ENCODE peak calls at places on chromosomes 12 and 14, in six cellular contexts. L is psoas muscle, V is uterus, U is SK-N-SH, W is HL-60, K is left ventricle myocardium inferior. N is an unnamed sample.

GRCh38 chr12:124567035-124567672 is at the start of gene NCOR2:
- DNase-seq in U (peak; percentile 81), K (no peak), V (no peak), L (peak; percentile 51), W (no peak), N (no peak)

GRCh38 chr12:124422570-124423523 is 128.0 kb downstream of the RFLNA start:
- DNase-seq in V (peak; percentile 95), K (peak; percentile 95), U (peak; percentile 97), L (peak; percentile 94), W (no peak), N (peak; percentile 96)

GRCh38 chr12:121465921-121466799 is 66.2 kb downstream of the RNF34 start:
- DNase-seq in W (peak; percentile 50), K (no peak), U (peak; percentile 75), L (peak; percentile 35), V (no peak), N (no peak)

GRCh38 chr12:132182711-132183365 is 38.6 kb downstream of the NOC4L start:
- DNase-seq in L (no peak), W (no peak), U (no peak), K (no peak), V (no peak), N (no peak)

GRCh38 chr14:76717508-76717907 is 43.8 kb upstream of the VASH1 start:
- DNase-seq in W (no peak), U (no peak), V (no peak), K (no peak), L (no peak), N (no peak)

GRCh38 chr12:38384816-38385491 is 68.4 kb downstream of the ALG10B start:
- DNase-seq in U (peak; percentile 0), W (peak; percentile 8), L (no peak), V (no peak), K (no peak), N (no peak)

GRCh38 chr12:101459642-101460346 is 15.3 kb upstream of the SPIC start:
- DNase-seq in K (no peak), L (peak; percentile 17), V (no peak), U (no peak), W (no peak), N (no peak)

GRCh38 chr12:125878483-125878882 is 813.2 kb downstream of the AACS start:
- DNase-seq in L (no peak), V (no peak), W (no peak), K (no peak), U (no peak), N (no peak)

GRCh38 chr12:91339106-91339505 is 156.5 kb upstream of the DCN start:
- DNase-seq in U (no peak), K (no peak), W (no peak), V (no peak), L (no peak), N (no peak)

GRCh38 chr14:35526962-35527361 is 7.0 kb upstream of the INSM2 start:
- DNase-seq in U (no peak), L (no peak), W (no peak), V (no peak), K (no peak), N (no peak)

GRCh38 chr12:55922126-55922525 is 5.6 kb downstream of the PYM1 start:
- DNase-seq in W (no peak), L (no peak), V (no peak), K (no peak), U (no peak), N (no peak)

GRCh38 chr12:69243099-69244084 is 4.0 kb downstream of the CPSF6 start:
- DNase-seq in V (no peak), W (no peak), L (no peak), K (no peak), U (no peak), N (no peak)

GRCh38 chr12:68890701-68891113 is 42.3 kb downstream of the CPM start:
- DNase-seq in U (no peak), L (no peak), W (no peak), V (no peak), K (peak; percentile 20), N (no peak)

GRCh38 chr12:68498736-68499135 is 112.0 kb upstream of the RAP1B start:
- DNase-seq in L (no peak), U (no peak), V (no peak), K (no peak), W (no peak), N (no peak)

GRCh38 chr14:79304279-79304678 is 907.0 kb downstream of the DIO2 start:
- DNase-seq in V (no peak), K (no peak), L (no peak), U (no peak), W (no peak), N (no peak)

GRCh38 chr14:80926706-80927384 is 14.7 kb downstream of the CEP128 start:
- DNase-seq in L (no peak), V (no peak), K (no peak), U (no peak), W (no peak), N (no peak)

GRCh38 chr12:100987552-100988277 is 193.1 kb downstream of the ANO4 start:
- DNase-seq in W (peak; percentile 44), L (peak; percentile 11), U (peak; percentile 17), V (no peak), K (no peak), N (no peak)

GRCh38 chr14:93956514-93957332 is 19.6 kb downstream of the ASB2 start:
- DNase-seq in U (no peak), V (no peak), L (no peak), K (no peak), W (no peak), N (no peak)

GRCh38 chr14:104700224-104700623 is 10.8 kb downstream of the INF2 start:
- DNase-seq in U (no peak), V (no peak), W (no peak), K (no peak), L (no peak), N (no peak)

GRCh38 chr12:75884465-75884985 is 147.1 kb downstream of the PHLDA1 start:
- DNase-seq in V (no peak), W (no peak), U (no peak), L (no peak), K (no peak), N (no peak)

GRCh38 chr12:16603265-16603915 is 2.6 kb downstream of the LMO3 start:
- DNase-seq in V (no peak), L (no peak), W (no peak), U (no peak), K (no peak), N (no peak)

GRCh38 chr12:129772463-129773169 is 131.2 kb downstream of the TMEM132D start:
- DNase-seq in K (no peak), V (no peak), U (no peak), W (no peak), L (no peak), N (no peak)

GRCh38 chr14:105061428-105062047 is 3.7 kb downstream of the GPR132 start:
- DNase-seq in K (peak; percentile 70), L (peak; percentile 53), W (peak; percentile 87), V (no peak), U (no peak), N (no peak)

GRCh38 chr14:54503476-54503875 is 6.2 kb upstream of the CGRRF1 start:
- DNase-seq in L (no peak), W (no peak), V (no peak), K (no peak), U (no peak), N (no peak)

GRCh38 chr12:23931176-23931575 is 18.3 kb downstream of the SOX5 start:
- DNase-seq in K (no peak), U (no peak), V (no peak), W (no peak), L (no peak), N (no peak)

GRCh38 chr14:59438148-59438766 is 26.9 kb downstream of the GPR135 start:
- DNase-seq in V (no peak), W (no peak), L (no peak), U (no peak), K (no peak), N (no peak)

GRCh38 chr12:41277019-41277770 is 89.1 kb downstream of the PDZRN4 start:
- DNase-seq in K (no peak), L (no peak), V (no peak), W (no peak), U (peak; percentile 34), N (no peak)

GRCh38 chr12:57342207-57342691 is 88.6 kb downstream of the R3HDM2 start:
- DNase-seq in U (peak; percentile 48), K (peak; percentile 14), L (peak; percentile 23), W (no peak), V (no peak), N (no peak)

GRCh38 chr14:65575389-65575788 is 162.9 kb downstream of the FUT8 start:
- DNase-seq in W (no peak), K (no peak), U (no peak), V (no peak), L (no peak), N (no peak)

GRCh38 chr12:96219700-96220206 is 25.6 kb downstream of the ELK3 start:
- DNase-seq in V (no peak), U (peak; percentile 37), K (no peak), W (no peak), L (no peak), N (no peak)

GRCh38 chr14:50967719-50968266 is 23.5 kb upstream of the PYGL start:
- DNase-seq in L (no peak), W (no peak), V (no peak), K (no peak), U (no peak), N (no peak)

GRCh38 chr12:25084816-25085215 is 110.1 kb downstream of the DNAI7 start:
- DNase-seq in W (no peak), U (no peak), K (no peak), V (no peak), L (no peak), N (no peak)

GRCh38 chr12:124786065-124786964 is 77.3 kb downstream of the SCARB1 start:
- DNase-seq in L (peak; percentile 80), V (peak; percentile 87), K (peak; percentile 83), W (no peak), U (peak; percentile 98), N (no peak)

GRCh38 chr14:23884541-23884904 is 69.0 kb upstream of the DHRS4 start:
- DNase-seq in V (no peak), W (no peak), L (no peak), U (no peak), K (no peak), N (no peak)
- TF ChIP-seq CTCF in V (no peak), W (no peak), L (no peak), U (no peak), K (no peak), N (no peak)

GRCh38 chr12:49348781-49349180 is 2.1 kb downstream of the DNAJC22 start:
- DNase-seq in W (no peak), L (no peak), K (no peak), U (no peak), V (no peak), N (peak; percentile 55)
- H3K4me3 ChIP-seq in W (no peak overlapping the region), L (no peak overlapping the region), K (no peak overlapping the region), U (no peak overlapping the region), V (no peak overlapping the region), N (no peak overlapping the region)

DNA sequence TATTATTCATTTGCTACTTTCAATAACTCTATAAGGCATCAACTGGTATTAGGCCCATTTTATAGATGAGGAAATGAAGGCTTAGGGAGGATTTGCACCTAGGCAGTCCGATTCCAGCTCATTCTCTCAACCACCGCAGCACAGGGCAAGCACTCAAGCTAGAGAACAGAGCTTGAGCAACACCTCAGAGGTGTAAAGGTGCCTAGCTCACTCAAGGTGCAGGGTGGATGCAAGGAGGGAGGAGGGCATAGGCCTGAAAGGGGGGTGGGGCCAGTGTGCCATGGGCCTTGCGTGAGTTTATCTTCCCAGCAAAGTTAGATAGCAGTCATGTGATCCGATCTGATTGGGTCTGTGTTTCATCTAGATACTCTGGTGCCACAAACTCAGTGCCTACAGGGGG is 10.2 kb upstream of the EMP1 start:
- DNase-seq in U (no peak), V (no peak), W (no peak), K (no peak), L (no peak), N (no peak)
- H3K27ac ChIP-seq in U (no peak overlapping the region), V (no peak overlapping the region), W (no peak overlapping the region), K (no peak overlapping the region), L (no peak overlapping the region), N (no peak overlapping the region)

GRCh38 chr12:116693259-116694227 is 44.3 kb downstream of the SPRING1 start:
- DNase-seq in W (no peak), U (peak; percentile 28), L (no peak), V (no peak), K (no peak), N (peak; percentile 69)
- TF ChIP-seq CTCF in W (no peak), U (no peak), L (no peak), V (no peak), K (no peak), N (no peak)